ENCODE peak calls at places on chromosomes 12 and 14, in ten cellular contexts. R is progenitor cell of endocrine pancreas; V is AG04450; D is ELR; K is nucleus accumbens; E is myocyte; Y is activated naive CD8-positive, alpha-beta T cell treated with anti-CD3 and anti-CD28 coated beads, Interleukin-2, amount 50 U/mL, for 16 hours; B is neural progenitor cell; X is fibroblast of lung; C is activated CD8-positive, alpha-beta memory T cell treated with anti-CD3 and anti-CD28 coated beads for 4 hours. H is an unnamed sample.

GRCh38 chr14:21543426-21544350 is 17.5 kb upstream of the SALL2 start:
- DNase-seq in E (no peak), R (no peak), K (no peak), C (no peak), Y (no peak), V (no peak), D (no peak), B (peak), X (no peak), H (peak)

GRCh38 chr12:84727964-84728363 is 184.6 kb downstream of the SLC6A15 start:
- DNase-seq in K (no peak), Y (no peak), B (no peak), C (no peak), X (no peak), D (no peak), E (peak), V (no peak), R (no peak), H (peak)

GRCh38 chr12:120181991-120182631 is 12.4 kb downstream of the GCN1 start:
- DNase-seq in C (no peak), K (no peak), D (peak), X (peak), V (no peak), B (no peak), Y (no peak), R (no peak), E (no peak), H (no peak)

GRCh38 chr12:10018390-10018789 is 8.0 kb downstream of the CLEC12B start:
- DNase-seq in D (no peak), V (peak), Y (no peak), R (no peak), C (no peak), X (peak), E (no peak), B (no peak), K (no peak), H (no peak)

GRCh38 chr12:64088431-64089349 is 133.4 kb downstream of the KICS2 start:
- DNase-seq in Y (no peak), C (no peak), V (peak), E (peak), D (peak), K (peak), R (no peak), B (no peak), X (peak), H (peak)

GRCh38 chr14:94392510-94392935 is 4.1 kb upstream of the SERPINA1 start:
- DNase-seq in E (no peak), R (no peak), Y (no peak), B (no peak), C (no peak), K (no peak), V (no peak), D (peak), X (peak), H (no peak)

GRCh38 chr14:64704145-64704742 is at the start of gene PLEKHG3:
- DNase-seq in B (peak), X (peak), C (no peak), D (peak), Y (no peak), R (peak), E (peak), K (peak), V (peak), H (peak)

GRCh38 chr12:42568952-42569916 is 20.3 kb downstream of the PRICKLE1 start:
- DNase-seq in C (no peak), X (peak), Y (no peak), D (peak), B (peak), R (no peak), K (no peak), V (no peak), E (peak), H (no peak)

GRCh38 chr12:42235426-42235825 is 2.6 kb downstream of the YAF2 start:
- DNase-seq in X (no peak), R (no peak), K (no peak), C (no peak), B (no peak), V (no peak), Y (no peak), D (no peak), E (no peak), H (no peak)

GRCh38 chr12:96205909-96206308 is 11.7 kb downstream of the ELK3 start:
- DNase-seq in C (no peak), K (no peak), B (no peak), Y (no peak), R (no peak), D (no peak), E (no peak), V (no peak), X (no peak), H (no peak)

GRCh38 chr12:117189725-117190209 is 503 bp downstream of the FBXO21 start:
- DNase-seq in X (peak), E (peak), B (peak), Y (no peak), K (peak), R (peak), C (no peak), D (peak), V (no peak), H (no peak)

GRCh38 chr12:49367381-49368239 is at the start of gene SPATS2:
- DNase-seq in E (no peak), D (peak), X (no peak), C (no peak), K (peak), R (no peak), B (no peak), V (no peak), Y (no peak), H (peak)

GRCh38 chr12:97556201-97556824 is 93.7 kb downstream of the RMST start:
- DNase-seq in K (no peak), R (no peak), V (no peak), E (no peak), D (peak), C (no peak), Y (no peak), X (peak), B (peak), H (no peak)

GRCh38 chr14:101273091-101273490 is 288.2 kb upstream of the DIO3 start:
- DNase-seq in R (no peak), D (no peak), V (no peak), Y (no peak), K (no peak), B (no peak), X (no peak), C (no peak), E (no peak), H (no peak)

GRCh38 chr12:79936670-79937069 is 1.8 kb upstream of the PPP1R12A start:
- DNase-seq in X (no peak), R (no peak), Y (no peak), E (no peak), C (no peak), B (no peak), D (peak), V (no peak), K (no peak), H (no peak)

GRCh38 chr12:47896633-47897032 is 8.2 kb downstream of the VDR start:
- DNase-seq in C (no peak), R (no peak), E (no peak), Y (no peak), B (no peak), D (no peak), V (no peak), K (no peak), X (no peak), H (no peak)

GRCh38 chr12:55982319-55982936 is 8.6 kb downstream of the RAB5B start:
- DNase-seq in V (no peak), D (no peak), X (no peak), C (no peak), B (no peak), E (no peak), K (no peak), R (no peak), Y (no peak), H (no peak)

GRCh38 chr12:87150969-87151662 is 878.1 kb downstream of the C12orf50 start:
- DNase-seq in R (no peak), B (peak), X (no peak), C (no peak), D (no peak), E (no peak), K (no peak), Y (no peak), V (no peak), H (peak)

GRCh38 chr12:15662303-15662980 is 126.7 kb downstream of the EPS8 start:
- DNase-seq in R (no peak), X (peak), K (no peak), Y (no peak), D (peak), C (no peak), E (peak), V (peak), B (no peak), H (no peak)

GRCh38 chr14:37874429-37875109 is 279.1 kb downstream of the TTC6 start:
- DNase-seq in B (peak), Y (peak), C (peak), D (peak), V (peak), K (peak), X (peak), E (peak), R (peak), H (peak)

GRCh38 chr12:43336962-43337555 is 214.9 kb downstream of the ADAMTS20 start:
- DNase-seq in X (peak), Y (no peak), K (no peak), C (no peak), D (peak), V (no peak), R (no peak), E (peak), B (peak), H (no peak)

GRCh38 chr14:104405566-104406226 is 173.9 kb upstream of the C14orf180 start:
- DNase-seq in Y (no peak), X (no peak), K (no peak), R (no peak), B (no peak), E (no peak), D (no peak), V (no peak), C (no peak), H (peak)

GRCh38 chr12:56601503-56601902 is 28.6 kb downstream of the BAZ2A start:
- DNase-seq in R (no peak), K (no peak), Y (no peak), X (no peak), E (no peak), C (no peak), D (peak), B (no peak), V (no peak), H (peak)

GRCh38 chr12:77893918-77894317 is 63.2 kb downstream of the NAV3 start:
- DNase-seq in K (no peak), C (no peak), E (peak), V (no peak), R (no peak), X (peak), Y (no peak), D (no peak), B (no peak), H (no peak)

GRCh38 chr14:63713058-63713457 is 14.8 kb downstream of the SGPP1 start:
- DNase-seq in C (no peak), B (no peak), K (no peak), D (no peak), V (no peak), Y (no peak), X (no peak), R (no peak), E (no peak), H (no peak)

GRCh38 chr12:111803851-111804250 is 37.1 kb downstream of the ALDH2 start:
- DNase-seq in V (no peak), E (no peak), K (no peak), C (no peak), B (no peak), R (no peak), Y (no peak), D (no peak), X (no peak), H (no peak)

GRCh38 chr12:54201001-54201794 is 12.4 kb upstream of the SMUG1 start:
- DNase-seq in D (peak), Y (peak), X (peak), B (peak), C (peak), R (peak), V (peak), E (peak), K (peak), H (peak)

GRCh38 chr14:63275611-63276010 is 43.1 kb downstream of the GPHB5 start:
- DNase-seq in B (no peak), X (no peak), E (peak), V (no peak), C (no peak), Y (no peak), K (no peak), R (no peak), D (no peak), H (no peak)

GRCh38 chr14:52551696-52552062 is 626 bp downstream of the TXNDC16 start:
- DNase-seq in B (peak), V (no peak), Y (no peak), C (no peak), K (peak), X (peak), E (peak), D (peak), R (no peak), H (no peak)

GRCh38 chr14:42222924-42223471 is 616.3 kb downstream of the LRFN5 start:
- DNase-seq in X (peak), Y (no peak), V (peak), B (no peak), R (no peak), D (peak), K (no peak), C (no peak), E (peak), H (no peak)

GRCh38 chr14:70108419-70108818 is 80.3 kb downstream of the SLC8A3 start:
- DNase-seq in B (no peak), K (no peak), E (no peak), R (no peak), D (no peak), X (no peak), Y (no peak), C (no peak), V (no peak), H (no peak)

GRCh38 chr12:56629459-56630179 is 507 bp downstream of the BAZ2A start:
- DNase-seq in X (no peak), V (no peak), D (peak), E (peak), R (peak), K (peak), C (no peak), B (peak), Y (no peak), H (no peak)